ENCODE peak calls at places on chromosomes 1 and 21, in four cellular contexts. S, L, U and O are unnamed samples.

GRCh38 chr1:209490013-209490412 is 93.5 kb upstream of the CAMK1G start:
- DNase-seq in S (no peak), U (peak), L (no peak), O (peak)

GRCh38 chr1:30788580-30789387 is 31.2 kb upstream of the LAPTM5 start:
- DNase-seq in S (peak), L (no peak), U (peak), O (no peak)

GRCh38 chr1:228236744-228237143 is 28.9 kb downstream of the OBSCN start:
- DNase-seq in L (no peak), U (peak), S (no peak), O (peak)

GRCh38 chr1:58545591-58546519 is 671 bp downstream of the OMA1 start:
- DNase-seq in U (peak), L (peak), S (peak), O (peak)

GRCh38 chr1:88683516-88683847 is 591 bp upstream of the PKN2 start:
- DNase-seq in L (peak), U (no peak), S (no peak), O (peak)

GRCh38 chr1:162822391-162823200 is 32.1 kb downstream of the HSD17B7 start:
- DNase-seq in L (peak), S (peak), U (peak), O (peak)

GRCh38 chr1:53334781-53335180 is 6.9 kb upstream of the LRP8 start:
- DNase-seq in S (no peak), L (no peak), U (no peak), O (no peak)

GRCh38 chr21:42636535-42636914 is 16.9 kb upstream of the PDE9A start:
- DNase-seq in L (no peak), S (no peak), U (peak), O (no peak)

GRCh38 chr1:97996880-97997279 is 76.0 kb upstream of the DPYD start:
- DNase-seq in S (no peak), L (no peak), U (no peak), O (peak)